ENCODE peak calls at places on chromosome 17, in ten cellular contexts. One of them, this sample, is unnamed.

GRCh38 chr17:76056882-76057281 is 15.4 kb downstream of the SRP68 start:
- DNase-seq in activated CD4-positive, alpha-beta T cell treated with anti-CD3 and anti-CD28 coated beads, Interleukin-2, amount 50 U/mL, for 48 hours: no peak
- DNase-seq in stimulated activated naive CD4-positive, alpha-beta T cell: no peak
- DNase-seq in HS-5: no peak
- DNase-seq in naive thymus-derived CD8-positive, alpha-beta T cell: no peak
- DNase-seq in NCI-H2081: no peak
- DNase-seq in activated CD4-positive, CD25-positive, alpha-beta regulatory T cell: no peak
- DNase-seq in fibroblast of mammary gland: no peak
- DNase-seq in hypothalamus: no peak
- DNase-seq in activated gamma-delta T cell treated with anti-CD3 and anti-CD28 coated beads, Interleukin-2, amount 50 U/mL, for 16 hours: no peak
- DNase-seq in this sample: no peak

GRCh38 chr17:43723697-43724359 is 34.8 kb downstream of the SOST start:
- DNase-seq in activated CD4-positive, alpha-beta T cell treated with anti-CD3 and anti-CD28 coated beads, Interleukin-2, amount 50 U/mL, for 48 hours: no peak
- DNase-seq in stimulated activated naive CD4-positive, alpha-beta T cell: no peak
- DNase-seq in HS-5: peak
- DNase-seq in naive thymus-derived CD8-positive, alpha-beta T cell: no peak
- DNase-seq in NCI-H2081: no peak
- DNase-seq in activated CD4-positive, CD25-positive, alpha-beta regulatory T cell: no peak
- DNase-seq in fibroblast of mammary gland: peak
- DNase-seq in hypothalamus: no peak
- DNase-seq in activated gamma-delta T cell treated with anti-CD3 and anti-CD28 coated beads, Interleukin-2, amount 50 U/mL, for 16 hours: no peak
- DNase-seq in this sample: no peak

GRCh38 chr17:76431509-76431908 is 21.4 kb downstream of the UBE2O start:
- DNase-seq in activated CD4-positive, alpha-beta T cell treated with anti-CD3 and anti-CD28 coated beads, Interleukin-2, amount 50 U/mL, for 48 hours: no peak
- DNase-seq in stimulated activated naive CD4-positive, alpha-beta T cell: no peak
- DNase-seq in HS-5: no peak
- DNase-seq in naive thymus-derived CD8-positive, alpha-beta T cell: no peak
- DNase-seq in NCI-H2081: no peak
- DNase-seq in activated CD4-positive, CD25-positive, alpha-beta regulatory T cell: no peak
- DNase-seq in fibroblast of mammary gland: no peak
- DNase-seq in hypothalamus: no peak
- DNase-seq in activated gamma-delta T cell treated with anti-CD3 and anti-CD28 coated beads, Interleukin-2, amount 50 U/mL, for 16 hours: no peak
- DNase-seq in this sample: no peak

GRCh38 chr17:72177738-72178137 is 56.9 kb downstream of the SOX9 start:
- DNase-seq in activated CD4-positive, alpha-beta T cell treated with anti-CD3 and anti-CD28 coated beads, Interleukin-2, amount 50 U/mL, for 48 hours: no peak
- DNase-seq in stimulated activated naive CD4-positive, alpha-beta T cell: no peak
- DNase-seq in HS-5: no peak
- DNase-seq in naive thymus-derived CD8-positive, alpha-beta T cell: no peak
- DNase-seq in NCI-H2081: no peak
- DNase-seq in activated CD4-positive, CD25-positive, alpha-beta regulatory T cell: no peak
- DNase-seq in fibroblast of mammary gland: no peak
- DNase-seq in hypothalamus: no peak
- DNase-seq in activated gamma-delta T cell treated with anti-CD3 and anti-CD28 coated beads, Interleukin-2, amount 50 U/mL, for 16 hours: no peak
- DNase-seq in this sample: no peak

GRCh38 chr17:40399185-40399584 is 18.5 kb downstream of the TOP2A start:
- DNase-seq in activated CD4-positive, alpha-beta T cell treated with anti-CD3 and anti-CD28 coated beads, Interleukin-2, amount 50 U/mL, for 48 hours: no peak
- DNase-seq in stimulated activated naive CD4-positive, alpha-beta T cell: peak
- DNase-seq in HS-5: no peak
- DNase-seq in naive thymus-derived CD8-positive, alpha-beta T cell: peak
- DNase-seq in NCI-H2081: peak
- DNase-seq in activated CD4-positive, CD25-positive, alpha-beta regulatory T cell: no peak
- DNase-seq in fibroblast of mammary gland: peak
- DNase-seq in hypothalamus: no peak
- DNase-seq in activated gamma-delta T cell treated with anti-CD3 and anti-CD28 coated beads, Interleukin-2, amount 50 U/mL, for 16 hours: no peak
- DNase-seq in this sample: peak

GRCh38 chr17:27586203-27586701 is 44.7 kb upstream of the LGALS9 start:
- DNase-seq in activated CD4-positive, alpha-beta T cell treated with anti-CD3 and anti-CD28 coated beads, Interleukin-2, amount 50 U/mL, for 48 hours: no peak
- DNase-seq in stimulated activated naive CD4-positive, alpha-beta T cell: no peak
- DNase-seq in HS-5: no peak
- DNase-seq in naive thymus-derived CD8-positive, alpha-beta T cell: no peak
- DNase-seq in NCI-H2081: no peak
- DNase-seq in activated CD4-positive, CD25-positive, alpha-beta regulatory T cell: no peak
- DNase-seq in fibroblast of mammary gland: peak
- DNase-seq in hypothalamus: no peak
- DNase-seq in activated gamma-delta T cell treated with anti-CD3 and anti-CD28 coated beads, Interleukin-2, amount 50 U/mL, for 16 hours: no peak
- DNase-seq in this sample: no peak

GRCh38 chr17:39800540-39800939 is 62.8 kb downstream of the GRB7 start:
- DNase-seq in activated CD4-positive, alpha-beta T cell treated with anti-CD3 and anti-CD28 coated beads, Interleukin-2, amount 50 U/mL, for 48 hours: peak
- DNase-seq in stimulated activated naive CD4-positive, alpha-beta T cell: peak
- DNase-seq in HS-5: no peak
- DNase-seq in naive thymus-derived CD8-positive, alpha-beta T cell: peak
- DNase-seq in NCI-H2081: no peak
- DNase-seq in activated CD4-positive, CD25-positive, alpha-beta regulatory T cell: no peak
- DNase-seq in fibroblast of mammary gland: no peak
- DNase-seq in hypothalamus: no peak
- DNase-seq in activated gamma-delta T cell treated with anti-CD3 and anti-CD28 coated beads, Interleukin-2, amount 50 U/mL, for 16 hours: peak
- DNase-seq in this sample: peak

GRCh38 chr17:77610980-77611641 is 347.4 kb upstream of the TNRC6C start:
- DNase-seq in activated CD4-positive, alpha-beta T cell treated with anti-CD3 and anti-CD28 coated beads, Interleukin-2, amount 50 U/mL, for 48 hours: no peak
- DNase-seq in stimulated activated naive CD4-positive, alpha-beta T cell: no peak
- DNase-seq in HS-5: no peak
- DNase-seq in naive thymus-derived CD8-positive, alpha-beta T cell: no peak
- DNase-seq in NCI-H2081: no peak
- DNase-seq in activated CD4-positive, CD25-positive, alpha-beta regulatory T cell: no peak
- DNase-seq in fibroblast of mammary gland: peak
- DNase-seq in hypothalamus: no peak
- DNase-seq in activated gamma-delta T cell treated with anti-CD3 and anti-CD28 coated beads, Interleukin-2, amount 50 U/mL, for 16 hours: no peak
- DNase-seq in this sample: no peak